ENCODE peak calls at places on chromosome 9, in five cellular contexts. One of them, this sample, is unnamed.

GRCh38 chr9:116365056-116365471 is 211.5 kb downstream of the PAPPA start:
- DNase-seq in NCI-H460: no peak
- DNase-seq in CD4-positive, alpha-beta T cell: no peak
- DNase-seq in NCI-H446 treated with DMSO at 0.1 percent for 48 hours: peak
- DNase-seq in anterior cingulate cortex: no peak
- DNase-seq in this sample: peak

GRCh38 chr9:114156311-114156657 is 947 bp downstream of the COL27A1 start:
- DNase-seq in NCI-H460: no peak
- DNase-seq in CD4-positive, alpha-beta T cell: no peak
- DNase-seq in NCI-H446 treated with DMSO at 0.1 percent for 48 hours: no peak
- DNase-seq in anterior cingulate cortex: no peak
- DNase-seq in this sample: no peak

GRCh38 chr9:112050544-112051475 is 124.3 kb downstream of the SUSD1 start:
- DNase-seq in NCI-H460: no peak
- DNase-seq in CD4-positive, alpha-beta T cell: no peak
- DNase-seq in NCI-H446 treated with DMSO at 0.1 percent for 48 hours: no peak
- DNase-seq in anterior cingulate cortex: no peak
- DNase-seq in this sample: peak

GRCh38 chr9:81682797-81683196 is 6.5 kb downstream of the TLE1 start:
- DNase-seq in NCI-H460: no peak
- DNase-seq in CD4-positive, alpha-beta T cell: no peak
- DNase-seq in NCI-H446 treated with DMSO at 0.1 percent for 48 hours: no peak
- DNase-seq in anterior cingulate cortex: no peak
- DNase-seq in this sample: no peak

GRCh38 chr9:77488439-77489126 is 159.5 kb downstream of the GNA14 start:
- DNase-seq in NCI-H460: no peak
- DNase-seq in CD4-positive, alpha-beta T cell: no peak
- DNase-seq in NCI-H446 treated with DMSO at 0.1 percent for 48 hours: no peak
- DNase-seq in anterior cingulate cortex: no peak
- DNase-seq in this sample: no peak

GRCh38 chr9:70441622-70442021 is 27.2 kb upstream of the KLF9 start:
- DNase-seq in NCI-H460: no peak
- DNase-seq in CD4-positive, alpha-beta T cell: no peak
- DNase-seq in NCI-H446 treated with DMSO at 0.1 percent for 48 hours: no peak
- DNase-seq in anterior cingulate cortex: no peak
- DNase-seq in this sample: no peak

GRCh38 chr9:29129763-29130162 is 1556.5 kb upstream of the C9orf72 start:
- DNase-seq in NCI-H460: no peak
- DNase-seq in CD4-positive, alpha-beta T cell: no peak
- DNase-seq in NCI-H446 treated with DMSO at 0.1 percent for 48 hours: no peak
- DNase-seq in anterior cingulate cortex: no peak
- DNase-seq in this sample: no peak

GRCh38 chr9:98057095-98057799 is 715 bp downstream of the NANS start:
- DNase-seq in NCI-H460: peak
- DNase-seq in CD4-positive, alpha-beta T cell: no peak
- DNase-seq in NCI-H446 treated with DMSO at 0.1 percent for 48 hours: no peak
- DNase-seq in anterior cingulate cortex: no peak
- DNase-seq in this sample: no peak

GRCh38 chr9:117485176-117485575 is 70.3 kb upstream of the ASTN2 start:
- DNase-seq in NCI-H460: peak
- DNase-seq in CD4-positive, alpha-beta T cell: no peak
- DNase-seq in NCI-H446 treated with DMSO at 0.1 percent for 48 hours: no peak
- DNase-seq in anterior cingulate cortex: no peak
- DNase-seq in this sample: no peak

GRCh38 chr9:114900937-114901802 is 29.2 kb downstream of the TNFSF8 start:
- DNase-seq in NCI-H460: no peak
- DNase-seq in CD4-positive, alpha-beta T cell: no peak
- DNase-seq in NCI-H446 treated with DMSO at 0.1 percent for 48 hours: no peak
- DNase-seq in anterior cingulate cortex: no peak
- DNase-seq in this sample: no peak

GRCh38 chr9:99085949-99086948 is 18.7 kb upstream of the TGFBR1 start:
- DNase-seq in NCI-H460: no peak
- DNase-seq in CD4-positive, alpha-beta T cell: no peak
- DNase-seq in NCI-H446 treated with DMSO at 0.1 percent for 48 hours: peak
- DNase-seq in anterior cingulate cortex: no peak
- DNase-seq in this sample: no peak

GRCh38 chr9:137645211-137645610 is 26.4 kb downstream of the EHMT1 start:
- DNase-seq in NCI-H460: no peak
- DNase-seq in CD4-positive, alpha-beta T cell: no peak
- DNase-seq in NCI-H446 treated with DMSO at 0.1 percent for 48 hours: no peak
- DNase-seq in anterior cingulate cortex: no peak
- DNase-seq in this sample: no peak

GRCh38 chr9:133727876-133728441 is 10.2 kb downstream of the SARDH start:
- DNase-seq in NCI-H460: no peak
- DNase-seq in CD4-positive, alpha-beta T cell: no peak
- DNase-seq in NCI-H446 treated with DMSO at 0.1 percent for 48 hours: no peak
- DNase-seq in anterior cingulate cortex: no peak
- DNase-seq in this sample: peak

GRCh38 chr9:121059998-121060636 is 10.0 kb upstream of the C5 start:
- DNase-seq in NCI-H460: peak
- DNase-seq in CD4-positive, alpha-beta T cell: peak
- DNase-seq in NCI-H446 treated with DMSO at 0.1 percent for 48 hours: peak
- DNase-seq in anterior cingulate cortex: no peak
- DNase-seq in this sample: peak

GRCh38 chr9:79642671-79643070 is 70.9 kb downstream of the TLE4 start:
- DNase-seq in NCI-H460: no peak
- DNase-seq in CD4-positive, alpha-beta T cell: no peak
- DNase-seq in NCI-H446 treated with DMSO at 0.1 percent for 48 hours: no peak
- DNase-seq in anterior cingulate cortex: no peak
- DNase-seq in this sample: no peak

This sample was measured in ovary.